ENCODE peak calls at places on chromosomes 11 and 22, in eight cellular contexts. J, M, C, B, U, L, T and P are unnamed samples. For H3K4me1 and H3K9me3, the result is how much of the 10 kb centered on the place peaks cover.

GRCh38 chr11:64959498-64959897 is 12.4 kb downstream of the MAJIN start:
- DNase-seq in U (no peak), C (no peak), B (no peak), J (no peak), T (no peak), L (no peak), M (no peak), P (no peak)

GRCh38 chr11:117154468-117154867 is 10.4 kb downstream of the PAFAH1B2 start:
- DNase-seq in U (no peak), J (no peak), L (no peak), B (no peak), T (no peak), C (no peak), M (no peak), P (no peak)

GRCh38 chr11:122686106-122686505 is 30.6 kb downstream of the UBASH3B start:
- DNase-seq in J (no peak), L (no peak), C (no peak), M (no peak), U (peak), T (no peak), B (no peak), P (no peak)

GRCh38 chr22:47448231-47449035 is 686.0 kb downstream of the TBC1D22A start:
- DNase-seq in C (no peak), B (no peak), J (no peak), L (no peak), M (no peak), T (no peak), U (no peak), P (peak)

GRCh38 chr22:39130892-39131855 is 21.3 kb downstream of the CBX7 start:
- DNase-seq in C (peak), J (no peak), L (no peak), B (peak), M (no peak), T (no peak), U (peak), P (peak)

GRCh38 chr11:73404048-73404447 is 27.8 kb downstream of the RELT start:
- DNase-seq in M (no peak), J (no peak), C (peak), T (peak), U (peak), B (peak), L (no peak), P (peak)

GRCh38 chr22:46062232-46062615 is 85.3 kb upstream of the WNT7B start:
- DNase-seq in T (no peak), B (no peak), M (no peak), C (no peak), L (no peak), J (no peak), U (no peak), P (no peak)

GRCh38 chr22:42716649-42717127 is 4.0 kb downstream of the A4GALT start:
- DNase-seq in T (no peak), B (peak), C (no peak), J (no peak), U (no peak), M (no peak), L (no peak), P (no peak)

DNA sequence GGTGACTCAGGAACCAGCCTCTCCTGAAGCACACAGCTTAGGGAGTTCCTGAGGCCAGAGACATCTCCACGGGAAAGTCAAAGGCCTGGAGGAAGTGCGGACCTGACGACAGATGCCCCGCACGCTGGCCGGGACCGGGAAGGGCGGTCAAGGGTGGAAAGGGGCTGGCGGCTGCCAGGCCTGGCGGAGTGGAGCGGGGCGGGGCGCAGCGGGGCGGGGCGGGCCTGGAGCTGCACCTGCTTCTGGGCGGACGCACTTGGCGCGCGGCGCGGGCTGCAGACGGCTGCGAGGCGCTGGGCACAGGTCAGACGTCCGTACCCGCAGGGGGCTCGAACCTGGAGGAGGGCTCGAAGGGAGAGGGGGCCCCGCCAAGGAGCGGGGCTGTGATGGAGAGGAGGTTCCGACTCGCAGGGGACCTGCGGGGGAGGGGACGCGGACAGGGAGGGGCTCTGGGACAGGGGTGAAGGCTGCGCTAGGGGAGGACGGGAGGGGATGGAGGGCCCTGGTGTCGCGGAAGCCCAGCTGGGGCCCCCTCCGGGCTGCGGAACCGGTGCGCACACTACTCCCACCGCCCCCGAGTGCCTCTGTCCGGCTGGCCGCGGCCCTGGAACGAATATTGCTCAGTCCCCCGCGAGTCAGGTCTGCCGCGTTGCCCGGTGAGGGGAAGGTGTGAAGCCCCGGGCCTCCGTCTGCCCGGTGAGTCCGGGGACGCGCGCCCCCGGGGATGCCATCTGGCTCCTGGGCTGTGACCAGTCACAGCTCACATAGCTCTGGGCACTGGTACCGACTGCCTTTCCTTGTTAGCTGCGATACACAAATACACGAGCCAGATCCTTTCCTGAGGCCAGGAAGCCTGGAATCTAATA is at the start of gene TMEM45B:
- DNase-seq in B (peak), U (peak), C (peak), J (peak), L (no peak), M (peak), T (no peak), P (peak)
- H3K4me1 ChIP-seq in B (under half), U (under half), C (under half), J (under half), L (under half), M (under half), T (under half), P (under half)

DNA sequence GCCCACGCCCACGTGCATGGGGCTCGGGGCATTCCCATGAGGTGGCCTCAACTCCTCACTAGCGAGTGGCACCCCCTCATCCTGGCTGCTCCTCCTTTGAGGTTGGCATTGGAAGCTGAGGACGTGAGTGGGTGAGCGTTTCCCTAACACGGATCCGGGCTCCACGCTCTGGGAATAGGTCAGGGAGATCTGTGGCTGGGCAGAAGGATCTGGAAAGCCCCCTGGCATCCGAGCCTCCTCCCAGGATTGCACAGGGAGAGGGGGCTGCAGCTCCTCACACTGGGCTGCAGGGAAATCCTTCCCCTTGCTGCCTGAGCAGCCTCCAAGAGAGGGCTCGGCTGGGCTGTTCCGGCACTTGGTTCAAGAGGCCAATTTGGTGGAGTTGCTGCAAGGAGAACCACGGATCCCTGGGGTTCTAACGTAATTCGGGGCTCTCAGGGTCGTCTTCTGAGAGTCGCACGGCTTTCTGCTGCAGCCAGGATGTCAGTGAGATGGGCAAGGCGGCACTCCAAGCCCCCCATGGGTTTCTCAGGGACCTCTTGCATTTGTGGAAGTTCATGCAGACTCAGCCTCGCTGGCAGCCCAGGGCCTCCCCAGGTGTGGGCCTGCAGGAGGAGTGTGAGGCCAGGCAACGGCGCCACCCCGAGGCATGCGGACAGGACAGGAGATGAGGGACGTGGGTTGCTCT is 1119.0 kb downstream of the BRD1 start:
- DNase-seq in C (peak), T (no peak), J (no peak), B (peak), M (no peak), L (no peak), U (no peak), P (peak)
- H3K9me3 ChIP-seq in C (under half), T (under half), J (under half), B (under half), M (under half), L (under half), U (under half), P (under half)

GRCh38 chr11:88683024-88683423 is 345.5 kb upstream of the CTSC start:
- DNase-seq in L (no peak), M (no peak), J (no peak), C (peak), B (no peak), T (no peak), U (no peak), P (no peak)
- H3K4me1 ChIP-seq in L (under half), M (under half), J (under half), C (under half), B (under half), T (under half), U (under half), P (under half)

GRCh38 chr11:2641623-2642022 is 58.2 kb downstream of the KCNQ1OT1 start:
- DNase-seq in T (no peak), J (no peak), L (no peak), U (no peak), C (no peak), M (no peak), B (no peak), P (no peak)

GRCh38 chr11:2647167-2647566 is 52.6 kb downstream of the KCNQ1OT1 start:
- DNase-seq in B (no peak), T (no peak), C (no peak), M (no peak), L (no peak), U (no peak), J (no peak), P (no peak)

GRCh38 chr11:2645779-2646118 is 54.0 kb downstream of the KCNQ1OT1 start:
- DNase-seq in M (no peak), T (peak), B (no peak), U (no peak), C (no peak), L (no peak), J (no peak), P (no peak)

GRCh38 chr11:2644844-2645778 is 54.7 kb downstream of the KCNQ1OT1 start:
- DNase-seq in U (no peak), B (no peak), M (no peak), J (no peak), T (no peak), C (no peak), L (no peak), P (no peak)

DNA sequence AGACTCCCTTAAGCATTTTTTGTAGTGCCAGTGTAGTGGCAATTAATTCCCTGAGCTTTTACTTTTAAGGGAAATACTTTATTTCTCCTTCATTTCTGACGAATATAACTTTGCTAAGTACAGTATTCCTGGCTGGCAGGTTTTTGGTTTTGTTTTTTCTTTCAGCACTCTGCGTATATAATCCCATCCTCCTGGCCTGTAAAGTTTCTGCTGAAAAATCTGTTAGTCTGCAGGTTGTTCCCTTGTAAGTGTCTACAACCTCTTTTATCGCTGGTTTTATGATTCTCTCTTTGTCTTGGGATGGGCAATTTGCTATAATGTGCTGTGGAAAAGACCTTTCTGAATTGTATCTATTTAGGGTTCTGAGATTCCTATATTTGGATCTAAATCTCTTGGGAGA is 56.0 kb downstream of the KCNQ1OT1 start:
- DNase-seq in J (no peak), T (no peak), C (no peak), B (no peak), M (no peak), L (no peak), U (no peak), P (no peak)
- H3K9me3 ChIP-seq in J (under half), T (under half), C (half or more), B (half or more), M (under half), L (half or more), U (under half), P (half or more)

DNA sequence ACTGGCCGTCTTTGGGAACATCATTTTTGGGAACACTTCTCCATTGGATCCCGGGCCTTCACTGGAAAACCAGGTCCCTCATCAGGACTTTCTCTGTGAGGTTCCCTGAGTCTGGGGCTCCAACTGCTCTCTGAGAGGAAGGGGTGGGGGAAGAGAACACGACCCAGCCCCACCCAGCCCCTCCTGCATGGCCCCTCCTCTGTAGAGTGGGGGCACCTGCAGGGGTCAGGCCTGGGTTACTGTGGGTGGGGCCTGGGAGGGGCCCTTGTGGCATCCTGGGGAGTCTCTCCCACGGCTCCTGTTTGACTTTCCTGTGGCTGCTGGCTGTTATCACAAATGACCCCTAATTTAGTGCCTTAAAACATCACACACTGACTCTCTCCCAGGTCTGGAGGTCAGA is 36.3 kb downstream of the IGLL5 start:
- DNase-seq in U (no peak), B (no peak), J (no peak), C (no peak), T (no peak), L (no peak), M (no peak), P (peak)
- H3K4me1 ChIP-seq in U (under half), B (under half), J (under half), C (under half), T (under half), L (under half), M (under half), P (under half)

DNA sequence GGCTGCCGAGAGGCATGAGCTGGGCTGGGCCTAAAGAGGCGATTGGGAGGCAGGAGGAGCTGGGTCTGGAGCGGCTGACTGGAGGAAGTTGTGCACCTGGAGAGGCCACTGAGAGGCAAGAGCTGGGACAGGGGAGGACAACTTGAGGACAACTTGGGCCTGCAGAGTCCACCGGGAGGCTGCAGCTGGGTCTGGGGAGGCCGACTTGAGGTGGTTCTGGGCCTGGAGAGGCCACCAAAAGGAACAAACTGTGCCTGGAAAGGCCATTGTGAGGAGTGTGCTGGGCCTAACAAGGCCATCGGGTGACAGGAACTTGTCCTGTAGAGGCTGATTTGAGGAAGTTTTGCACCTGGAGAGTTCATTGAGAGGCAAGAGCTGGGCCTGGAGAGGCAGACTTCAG is 41.5 kb downstream of the OR4C45 start:
- DNase-seq in L (no peak), C (no peak), B (no peak), J (no peak), T (no peak), U (no peak), M (no peak), P (no peak)
- H3K9me3 ChIP-seq in L (under half), C (under half), B (under half), J (under half), T (under half), U (under half), M (under half), P (under half)

GRCh38 chr22:20230777-20231420 is 37.2 kb downstream of the RTN4R start:
- DNase-seq in J (no peak), C (no peak), B (no peak), M (no peak), L (no peak), U (no peak), T (no peak), P (no peak)
- H3K4me1 ChIP-seq in J (under half), C (under half), B (under half), M (under half), L (under half), U (under half), T (under half), P (under half)

DNA sequence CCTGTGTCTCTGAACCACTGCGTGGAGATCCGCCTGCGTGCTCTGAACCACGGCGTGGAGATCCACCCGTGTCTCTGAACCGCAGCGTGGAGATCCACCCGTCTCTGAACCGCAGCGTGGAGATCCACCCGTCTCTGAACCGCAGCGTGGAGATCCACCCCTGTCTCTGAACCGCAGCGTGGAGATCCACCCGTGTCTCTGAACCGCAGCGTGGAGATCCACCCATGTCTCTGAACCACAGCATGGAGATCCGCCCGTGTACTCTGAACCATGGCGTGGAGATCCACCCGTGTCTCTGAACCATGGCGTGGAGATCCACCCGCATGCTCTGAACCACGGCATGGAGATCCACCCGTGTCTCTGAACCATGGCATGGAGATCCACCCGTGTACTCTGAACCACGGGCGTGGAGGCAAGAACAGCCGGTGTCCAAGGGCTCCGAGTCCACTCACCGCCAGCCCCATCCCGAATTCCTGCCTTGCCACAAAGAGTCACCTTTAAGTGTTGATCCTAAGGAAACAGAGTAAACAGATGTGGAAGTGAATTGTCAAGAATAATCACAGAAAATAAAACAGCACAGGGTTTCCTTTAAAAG is 659.4 kb downstream of the BRD1 start:
- DNase-seq in C (no peak), T (no peak), U (no peak), M (no peak), J (no peak), L (no peak), B (no peak), P (no peak)
- H3K9me3 ChIP-seq in C (under half), T (under half), U (under half), M (under half), J (under half), L (under half), B (under half), P (under half)